ENCODE peak calls at places on chromosome 7, in nine cellular contexts. T is GM23338, D is fibroblast of the aortic adventitia, C is foreskin fibroblast, H is coronary artery, A is AG09309, E is right lobe of liver, X is colonic mucosa, B is AG04450. R is an unnamed sample.

GRCh38 chr7:115113776-115114175 is 191.9 kb downstream of the MDFIC start:
- DNase-seq in T (no peak), D (no peak), C (no peak), H (no peak), A (no peak), E (no peak), X (no peak), B (no peak), R (no peak)

GRCh38 chr7:1666251-1666778 is 3.8 kb upstream of the ELFN1 start:
- DNase-seq in T (peak), D (no peak), C (no peak), H (peak), A (no peak), E (peak), X (no peak), B (no peak), R (peak)

GRCh38 chr7:128425851-128426250 is 16.1 kb upstream of the IMPDH1 start:
- DNase-seq in T (peak), D (peak), C (peak), H (no peak), A (no peak), E (no peak), X (peak), B (peak), R (no peak)

GRCh38 chr7:767580-767940 is 40.5 kb upstream of the PRKAR1B start:
- DNase-seq in T (no peak), D (peak), C (no peak), H (no peak), A (no peak), E (no peak), X (no peak), B (no peak), R (no peak)

GRCh38 chr7:101294039-101294831 is 27.4 kb downstream of the IFT22 start:
- DNase-seq in T (peak), D (no peak), C (no peak), H (no peak), A (no peak), E (no peak), X (no peak), B (no peak), R (no peak)

GRCh38 chr7:96976106-96976505 is 29.2 kb upstream of the DLX6 start:
- DNase-seq in T (no peak), D (no peak), C (no peak), H (no peak), A (no peak), E (no peak), X (no peak), B (no peak), R (no peak)

GRCh38 chr7:71034243-71034642 is 97.7 kb upstream of the GALNT17 start:
- DNase-seq in T (no peak), D (no peak), C (no peak), H (no peak), A (no peak), E (no peak), X (no peak), B (no peak), R (no peak)

GRCh38 chr7:119640861-119641260 is 632.1 kb upstream of the KCND2 start:
- DNase-seq in T (no peak), D (no peak), C (no peak), H (no peak), A (no peak), E (no peak), X (no peak), B (no peak), R (no peak)

GRCh38 chr7:66696774-66697191 is 43.8 kb upstream of the RABGEF1 start:
- DNase-seq in T (no peak), D (peak), C (peak), H (no peak), A (no peak), E (no peak), X (no peak), B (no peak), R (no peak)

GRCh38 chr7:20107582-20107981 is 109.6 kb downstream of the MACC1 start:
- DNase-seq in T (no peak), D (peak), C (no peak), H (no peak), A (peak), E (no peak), X (no peak), B (no peak), R (no peak)

GRCh38 chr7:2554654-2555053 is 670 bp downstream of the BRAT1 start:
- DNase-seq in T (no peak), D (no peak), C (no peak), H (no peak), A (no peak), E (no peak), X (no peak), B (no peak), R (peak)

GRCh38 chr7:147013820-147014219 is 897.2 kb downstream of the CNTNAP2 start:
- DNase-seq in T (no peak), D (no peak), C (no peak), H (no peak), A (no peak), E (no peak), X (no peak), B (no peak), R (no peak)

GRCh38 chr7:97126483-97127171 is 9.1 kb downstream of the SDHAF3 start:
- DNase-seq in T (peak), D (no peak), C (no peak), H (no peak), A (no peak), E (no peak), X (no peak), B (no peak), R (no peak)

GRCh38 chr7:76377186-76377918 is 18.6 kb upstream of the YWHAG start:
- DNase-seq in T (no peak), D (no peak), C (no peak), H (no peak), A (no peak), E (no peak), X (no peak), B (no peak), R (no peak)

GRCh38 chr7:64888901-64889685 is 14.0 kb upstream of the ZNF273 start:
- DNase-seq in T (peak), D (peak), C (no peak), H (peak), A (no peak), E (no peak), X (peak), B (no peak), R (no peak)

GRCh38 chr7:136618788-136619187 is 249.7 kb upstream of the CHRM2 start:
- DNase-seq in T (no peak), D (no peak), C (no peak), H (no peak), A (no peak), E (no peak), X (no peak), B (no peak), R (no peak)

GRCh38 chr7:104584620-104585019 is 256.2 kb downstream of the LHFPL3 start:
- DNase-seq in T (no peak), D (no peak), C (no peak), H (no peak), A (no peak), E (no peak), X (no peak), B (no peak), R (no peak)

GRCh38 chr7:84985073-84985784 is 201.6 kb downstream of the SEMA3D start:
- DNase-seq in T (no peak), D (peak), C (no peak), H (no peak), A (no peak), E (no peak), X (no peak), B (no peak), R (no peak)

GRCh38 chr7:141838581-141838980 is 2.7 kb downstream of the PRSS37 start:
- DNase-seq in T (no peak), D (no peak), C (no peak), H (no peak), A (no peak), E (no peak), X (no peak), B (no peak), R (no peak)

GRCh38 chr7:87797798-87798403 is 78.3 kb downstream of the SLC25A40 start:
- DNase-seq in T (peak), D (peak), C (peak), H (no peak), A (peak), E (no peak), X (no peak), B (peak), R (no peak)

GRCh38 chr7:4882169-4882741 is 1.3 kb downstream of the RADIL start:
- DNase-seq in T (peak), D (peak), C (peak), H (peak), A (peak), E (no peak), X (peak), B (no peak), R (peak)

GRCh38 chr7:131895541-131896173 is 339.2 kb upstream of the PODXL start:
- DNase-seq in T (peak), D (peak), C (peak), H (no peak), A (peak), E (no peak), X (no peak), B (peak), R (no peak)

GRCh38 chr7:28395806-28396205 is 16.5 kb upstream of the CREB5 start:
- DNase-seq in T (no peak), D (peak), C (no peak), H (no peak), A (no peak), E (no peak), X (no peak), B (no peak), R (no peak)

GRCh38 chr7:66669088-66669487 is 40.4 kb downstream of the KCTD7 start:
- DNase-seq in T (no peak), D (no peak), C (no peak), H (no peak), A (no peak), E (no peak), X (no peak), B (no peak), R (no peak)

GRCh38 chr7:42606217-42606905 is 305.5 kb downstream of the C7orf25 start:
- DNase-seq in T (no peak), D (no peak), C (peak), H (no peak), A (no peak), E (no peak), X (no peak), B (no peak), R (no peak)

GRCh38 chr7:155169081-155169480 is 99.0 kb downstream of the HTR5A start:
- DNase-seq in T (no peak), D (no peak), C (no peak), H (no peak), A (no peak), E (no peak), X (no peak), B (no peak), R (no peak)

GRCh38 chr7:112749775-112750174 is 40.4 kb downstream of the TMEM168 start:
- DNase-seq in T (peak), D (no peak), C (no peak), H (no peak), A (no peak), E (no peak), X (no peak), B (no peak), R (no peak)

GRCh38 chr7:44706788-44707557 is 41.7 kb upstream of the ZMIZ2 start:
- DNase-seq in T (no peak), D (no peak), C (no peak), H (no peak), A (no peak), E (no peak), X (no peak), B (no peak), R (no peak)

GRCh38 chr7:141231018-141231792 is 157.3 kb downstream of the TMEM178B start:
- DNase-seq in T (peak), D (peak), C (no peak), H (no peak), A (no peak), E (no peak), X (no peak), B (no peak), R (no peak)

GRCh38 chr7:102874166-102874829 is 38.5 kb upstream of the LRRC17 start:
- DNase-seq in T (no peak), D (peak), C (peak), H (no peak), A (no peak), E (no peak), X (no peak), B (peak), R (no peak)

GRCh38 chr7:22584179-22584578 is 84.2 kb upstream of the STEAP1B start:
- DNase-seq in T (no peak), D (no peak), C (no peak), H (no peak), A (no peak), E (no peak), X (no peak), B (no peak), R (no peak)

GRCh38 chr7:68235937-68236336 is 1239.3 kb downstream of the TYW1 start:
- DNase-seq in T (no peak), D (no peak), C (no peak), H (no peak), A (no peak), E (no peak), X (no peak), B (no peak), R (no peak)

GRCh38 chr7:151380199-151381082 is 29.4 kb downstream of the WDR86 start:
- DNase-seq in T (no peak), D (no peak), C (no peak), H (no peak), A (no peak), E (peak), X (no peak), B (no peak), R (no peak)

GRCh38 chr7:151382079-151382885 is 27.6 kb downstream of the WDR86 start:
- DNase-seq in T (peak), D (no peak), C (no peak), H (no peak), A (no peak), E (peak), X (no peak), B (no peak), R (peak)

GRCh38 chr7:151381083-151381332 is 28.8 kb downstream of the WDR86 start:
- DNase-seq in T (no peak), D (no peak), C (no peak), H (no peak), A (no peak), E (no peak), X (no peak), B (no peak), R (no peak)

GRCh38 chr7:151379534-151380198 is 30.2 kb downstream of the WDR86 start:
- DNase-seq in T (peak), D (no peak), C (no peak), H (no peak), A (no peak), E (peak), X (no peak), B (no peak), R (no peak)

DNA sequence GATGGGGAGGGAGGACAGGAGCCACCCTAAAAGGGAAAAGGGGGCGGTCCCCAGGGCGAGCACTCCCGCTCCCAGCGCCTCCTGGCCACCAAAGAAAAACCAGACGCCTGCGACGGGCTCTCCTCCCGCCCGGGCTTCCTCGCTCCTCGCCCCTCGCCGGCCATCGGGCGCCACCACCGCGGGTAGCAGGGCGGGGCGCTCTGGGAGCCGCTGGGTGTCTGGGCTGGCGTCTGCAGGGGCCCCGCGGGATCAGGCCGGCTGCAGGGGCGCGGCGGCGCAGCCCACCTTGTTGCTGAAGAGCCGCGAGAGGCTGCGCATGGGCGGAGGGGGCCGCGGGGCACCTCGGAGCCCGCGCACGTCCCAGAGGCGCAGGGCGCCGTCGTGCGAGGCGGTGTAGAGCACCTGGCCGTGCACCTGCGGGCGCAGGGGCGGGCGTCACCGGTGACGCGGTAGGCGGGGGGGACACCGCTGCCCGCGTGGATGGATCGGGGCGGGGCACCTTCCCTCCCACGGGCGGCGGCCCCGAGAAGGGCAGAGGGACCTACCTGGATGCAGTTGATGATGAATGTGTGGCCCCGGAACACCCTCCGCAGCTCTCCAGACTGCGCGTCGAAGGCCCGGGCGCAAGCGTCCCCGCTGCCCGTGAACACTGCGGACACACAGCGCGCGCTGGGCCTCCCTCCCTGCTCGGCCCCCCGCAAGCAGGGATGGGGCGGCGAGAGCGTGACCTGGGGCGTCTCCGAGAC is 28.3 kb downstream of the WDR86 start:
- DNase-seq in T (peak), D (no peak), C (no peak), H (no peak), A (no peak), E (peak), X (no peak), B (no peak), R (no peak)
- H3K4me3 ChIP-seq in T (peak), D (no peak), C (no peak), H (peak), A (no peak), E (no peak), X (peak), B (no peak), R (no peak)

DNA sequence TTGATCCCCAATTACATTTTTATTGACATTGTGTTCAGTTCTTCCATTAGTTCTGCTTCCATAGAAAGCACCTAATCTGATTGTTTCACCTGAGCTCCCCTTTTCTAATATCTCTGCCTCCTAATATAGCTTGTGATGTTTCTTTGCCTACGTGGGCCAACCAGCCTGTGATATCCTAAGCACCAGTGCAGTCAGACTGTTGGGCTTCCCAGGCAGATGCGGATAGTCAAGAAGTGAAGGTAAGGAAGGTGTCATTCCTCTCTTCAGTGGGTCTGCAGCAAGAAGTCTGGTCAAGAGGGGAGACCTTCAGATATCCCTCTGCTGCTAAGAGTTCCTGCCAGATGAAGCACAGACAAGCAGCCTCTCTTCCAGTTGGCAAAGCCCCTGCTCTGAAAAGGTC is 16.2 kb upstream of the DGKI start:
- DNase-seq in T (no peak), D (no peak), C (no peak), H (no peak), A (no peak), E (no peak), X (no peak), B (no peak), R (no peak)
- H3K4me3 ChIP-seq in T (no peak), D (no peak), C (no peak), H (no peak), A (no peak), E (no peak), X (no peak), B (no peak), R (no peak)

DNA sequence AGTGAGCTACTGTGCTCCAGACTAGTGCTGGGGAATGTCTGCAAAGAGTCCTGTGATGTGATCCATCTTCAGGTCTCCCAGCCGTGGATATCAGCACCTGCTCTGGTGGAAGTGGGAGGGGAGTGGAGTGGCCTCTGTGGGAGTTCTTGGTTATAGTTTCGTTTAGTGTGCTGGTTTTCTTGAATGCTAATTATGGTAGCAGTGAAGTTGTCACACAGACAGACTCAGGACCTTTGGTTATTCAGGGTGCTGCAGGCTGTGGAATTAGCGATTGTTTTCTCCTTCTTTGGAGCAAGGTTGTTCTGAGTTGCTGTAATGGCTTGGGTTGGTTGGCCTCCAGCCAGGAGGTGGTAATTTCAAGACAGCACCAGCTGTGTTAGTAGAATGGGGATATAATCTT is 132.7 kb upstream of the HGF start:
- DNase-seq in T (no peak), D (no peak), C (no peak), H (no peak), A (no peak), E (no peak), X (no peak), B (no peak), R (no peak)
- H3K4me3 ChIP-seq in T (no peak), D (no peak), C (no peak), H (no peak), A (no peak), E (no peak), X (no peak), B (no peak), R (no peak)

DNA sequence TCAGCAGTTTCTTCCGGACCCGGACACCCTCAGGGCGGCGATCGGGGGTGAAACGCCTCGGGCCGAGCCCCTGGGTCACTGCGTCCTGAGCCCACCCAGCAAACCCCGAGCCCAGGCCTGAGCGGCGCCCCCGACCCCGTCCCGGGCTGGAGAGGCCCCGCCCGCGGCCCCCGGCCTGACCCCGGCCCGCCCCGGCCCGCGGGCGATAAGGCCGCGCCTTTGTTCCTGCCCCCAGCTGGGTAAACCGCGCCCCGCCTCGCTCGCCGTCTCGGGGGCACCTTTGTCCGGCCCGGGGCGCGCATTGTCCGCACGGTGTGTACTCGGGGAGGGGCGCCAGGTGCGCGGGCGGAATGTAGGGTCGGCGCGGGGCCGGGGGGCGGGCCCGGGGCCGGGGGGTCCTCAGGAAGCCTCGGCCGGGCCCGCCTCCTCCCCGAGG is 10.8 kb downstream of the MNX1 start:
- DNase-seq in T (peak), D (no peak), C (no peak), H (peak), A (no peak), E (no peak), X (peak), B (no peak), R (no peak)
- H3K4me3 ChIP-seq in T (peak), D (no peak), C (no peak), H (peak), A (no peak), E (peak), X (peak), B (peak), R (peak)

GRCh38 chr7:27112960-27113949 is 10.8 kb upstream of the HOXA2 start:
- DNase-seq in T (peak), D (peak), C (no peak), H (peak), A (no peak), E (peak), X (peak), B (peak), R (no peak)

GRCh38 chr7:27112361-27112760 is 9.9 kb upstream of the HOXA2 start:
- DNase-seq in T (no peak), D (peak), C (no peak), H (no peak), A (no peak), E (no peak), X (no peak), B (no peak), R (no peak)

GRCh38 chr7:27116019-27116411 is 13.5 kb upstream of the HOXA2 start:
- DNase-seq in T (no peak), D (no peak), C (no peak), H (peak), A (no peak), E (no peak), X (peak), B (no peak), R (no peak)

GRCh38 chr7:27115161-27116018 is 12.9 kb upstream of the HOXA2 start:
- DNase-seq in T (peak), D (peak), C (peak), H (peak), A (no peak), E (no peak), X (peak), B (peak), R (no peak)

GRCh38 chr7:27113991-27114866 is 11.7 kb upstream of the HOXA2 start:
- DNase-seq in T (peak), D (peak), C (no peak), H (peak), A (no peak), E (no peak), X (peak), B (no peak), R (no peak)
- H3K4me3 ChIP-seq in T (peak), D (peak), C (no peak), H (peak), A (no peak), E (peak), X (peak), B (peak), R (peak)